ENCODE peak calls at places on chromosomes 12 and 14, in six cellular contexts. One of them, this sample, is unnamed.

GRCh38 chr12:126385785-126386184 is 1320.5 kb downstream of the AACS start:
- DNase-seq in dorsolateral prefrontal cortex: no peak
- DNase-seq in SK-N-SH: no peak
- DNase-seq in GM12878: no peak
- DNase-seq in fibroblast of mammary gland: peak
- DNase-seq in pancreas: peak
- DNase-seq in this sample: no peak

GRCh38 chr12:110668480-110669192 is 20.3 kb downstream of the HVCN1 start:
- DNase-seq in fibroblast of mammary gland: no peak
- DNase-seq in pancreas: no peak
- DNase-seq in GM12878: no peak
- DNase-seq in dorsolateral prefrontal cortex: no peak
- DNase-seq in SK-N-SH: no peak
- DNase-seq in this sample: peak

GRCh38 chr14:55773984-55774581 is 194.1 kb downstream of the KTN1 start:
- DNase-seq in dorsolateral prefrontal cortex: no peak
- DNase-seq in SK-N-SH: no peak
- DNase-seq in GM12878: no peak
- DNase-seq in fibroblast of mammary gland: no peak
- DNase-seq in pancreas: no peak
- DNase-seq in this sample: no peak

GRCh38 chr12:50249464-50250229 is 33.7 kb downstream of the LIMA1 start:
- DNase-seq in GM12878: no peak
- DNase-seq in pancreas: no peak
- DNase-seq in fibroblast of mammary gland: no peak
- DNase-seq in SK-N-SH: no peak
- DNase-seq in dorsolateral prefrontal cortex: no peak
- DNase-seq in this sample: peak

GRCh38 chr12:42732908-42733411 is 143.4 kb upstream of the PRICKLE1 start:
- DNase-seq in GM12878: no peak
- DNase-seq in fibroblast of mammary gland: peak
- DNase-seq in dorsolateral prefrontal cortex: no peak
- DNase-seq in SK-N-SH: no peak
- DNase-seq in pancreas: no peak
- DNase-seq in this sample: no peak

GRCh38 chr12:116547955-116548471 is 11.2 kb upstream of the MAP1LC3B2 start:
- DNase-seq in pancreas: no peak
- DNase-seq in fibroblast of mammary gland: peak
- DNase-seq in SK-N-SH: no peak
- DNase-seq in dorsolateral prefrontal cortex: no peak
- DNase-seq in GM12878: no peak
- DNase-seq in this sample: peak

GRCh38 chr12:24574538-24574937 is 374.4 kb downstream of the BCAT1 start:
- DNase-seq in fibroblast of mammary gland: no peak
- DNase-seq in SK-N-SH: no peak
- DNase-seq in GM12878: no peak
- DNase-seq in dorsolateral prefrontal cortex: no peak
- DNase-seq in pancreas: no peak
- DNase-seq in this sample: no peak

GRCh38 chr14:61460853-61461611 is 139.7 kb downstream of the PRKCH start:
- DNase-seq in pancreas: no peak
- DNase-seq in dorsolateral prefrontal cortex: no peak
- DNase-seq in SK-N-SH: no peak
- DNase-seq in GM12878: no peak
- DNase-seq in fibroblast of mammary gland: peak
- DNase-seq in this sample: no peak

GRCh38 chr12:47854531-47854930 is 34.8 kb upstream of the HDAC7 start:
- DNase-seq in SK-N-SH: no peak
- DNase-seq in GM12878: no peak
- DNase-seq in fibroblast of mammary gland: no peak
- DNase-seq in dorsolateral prefrontal cortex: no peak
- DNase-seq in pancreas: no peak
- DNase-seq in this sample: no peak

GRCh38 chr14:67186369-67186768 is 2.9 kb upstream of the GARIN2 start:
- DNase-seq in GM12878: no peak
- DNase-seq in fibroblast of mammary gland: no peak
- DNase-seq in SK-N-SH: no peak
- DNase-seq in pancreas: no peak
- DNase-seq in dorsolateral prefrontal cortex: no peak
- DNase-seq in this sample: peak

GRCh38 chr12:291153-291723 is 28.6 kb upstream of the SLC6A13 start:
- DNase-seq in pancreas: no peak
- DNase-seq in GM12878: no peak
- DNase-seq in SK-N-SH: no peak
- DNase-seq in dorsolateral prefrontal cortex: no peak
- DNase-seq in fibroblast of mammary gland: no peak
- DNase-seq in this sample: no peak

GRCh38 chr12:130109062-130109945 is 53.0 kb upstream of the FZD10 start:
- DNase-seq in pancreas: no peak
- DNase-seq in SK-N-SH: no peak
- DNase-seq in GM12878: no peak
- DNase-seq in fibroblast of mammary gland: no peak
- DNase-seq in dorsolateral prefrontal cortex: no peak
- DNase-seq in this sample: no peak

GRCh38 chr14:81329640-81330385 is 70.3 kb downstream of the STON2 start:
- DNase-seq in SK-N-SH: no peak
- DNase-seq in dorsolateral prefrontal cortex: no peak
- DNase-seq in fibroblast of mammary gland: no peak
- DNase-seq in pancreas: no peak
- DNase-seq in GM12878: no peak
- DNase-seq in this sample: no peak

GRCh38 chr14:61524211-61524806 is 171.0 kb upstream of the HIF1A start:
- DNase-seq in pancreas: no peak
- DNase-seq in GM12878: no peak
- DNase-seq in dorsolateral prefrontal cortex: no peak
- DNase-seq in SK-N-SH: no peak
- DNase-seq in fibroblast of mammary gland: peak
- DNase-seq in this sample: no peak

GRCh38 chr12:125633686-125634085 is 568.5 kb downstream of the AACS start:
- DNase-seq in dorsolateral prefrontal cortex: no peak
- DNase-seq in fibroblast of mammary gland: no peak
- DNase-seq in pancreas: peak
- DNase-seq in GM12878: no peak
- DNase-seq in SK-N-SH: no peak
- DNase-seq in this sample: no peak

GRCh38 chr14:20866194-20866593 is 25.0 kb upstream of the RNASE3 start:
- DNase-seq in pancreas: no peak
- DNase-seq in SK-N-SH: no peak
- DNase-seq in fibroblast of mammary gland: no peak
- DNase-seq in GM12878: no peak
- DNase-seq in dorsolateral prefrontal cortex: no peak
- DNase-seq in this sample: no peak

DNA sequence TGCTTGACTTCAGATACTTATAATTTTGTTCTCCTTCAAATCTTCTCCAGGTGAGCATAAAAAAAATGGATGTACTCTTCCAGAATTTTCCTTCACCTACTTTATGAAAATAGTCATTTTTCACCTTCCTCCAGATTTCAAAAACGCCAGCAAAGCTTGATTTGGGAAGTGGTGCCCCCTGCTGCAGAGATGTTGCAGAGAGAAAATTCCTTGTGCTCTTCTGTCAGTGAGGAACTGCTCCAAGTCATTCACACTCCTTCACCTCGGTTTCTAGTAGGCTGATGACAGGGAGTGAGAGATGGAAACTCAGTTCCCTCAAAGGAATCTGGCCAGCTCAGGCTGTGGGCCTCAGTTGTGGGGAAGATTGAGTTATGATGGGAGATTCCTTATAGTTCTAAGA is 24.2 kb upstream of the RNASE3 start:
- DNase-seq in pancreas: no peak
- DNase-seq in fibroblast of mammary gland: peak
- DNase-seq in dorsolateral prefrontal cortex: no peak
- DNase-seq in GM12878: no peak
- DNase-seq in SK-N-SH: no peak
- DNase-seq in this sample: peak
- TF ChIP-seq CTCF in pancreas: no peak
- TF ChIP-seq CTCF in fibroblast of mammary gland: peak
- TF ChIP-seq CTCF in dorsolateral prefrontal cortex: peak
- TF ChIP-seq CTCF in GM12878: peak
- TF ChIP-seq CTCF in SK-N-SH: peak
- TF ChIP-seq CTCF in this sample: peak

DNA sequence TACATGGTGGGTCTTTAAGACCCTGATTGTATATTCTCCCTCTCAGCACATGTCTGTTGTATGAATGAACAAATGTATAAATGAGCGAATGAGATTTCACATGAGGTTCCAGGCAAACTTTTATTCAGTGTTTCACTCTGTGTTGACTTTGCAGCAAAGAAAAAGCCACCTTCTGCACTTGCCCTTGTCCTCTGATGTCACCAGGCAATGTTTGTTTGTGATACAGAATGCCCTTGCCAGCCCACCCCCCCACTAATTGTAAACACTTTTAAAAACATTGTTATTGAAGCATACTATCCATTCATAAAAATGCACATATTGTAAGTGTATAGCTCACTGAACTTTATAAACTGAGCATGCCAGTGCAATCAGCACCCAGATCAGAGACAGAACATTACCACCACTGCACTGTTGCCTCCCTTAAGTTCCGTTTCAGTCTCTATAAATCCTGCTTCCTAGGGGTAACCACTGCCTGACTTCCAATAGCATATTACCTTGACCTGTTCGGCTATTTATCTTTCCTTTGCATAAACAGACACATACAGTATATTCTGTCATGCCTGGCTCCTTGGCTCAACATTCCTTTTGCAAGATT is 11.3 kb upstream of the LTA4H start:
- DNase-seq in fibroblast of mammary gland: no peak
- DNase-seq in dorsolateral prefrontal cortex: no peak
- DNase-seq in SK-N-SH: no peak
- DNase-seq in pancreas: no peak
- DNase-seq in GM12878: no peak
- DNase-seq in this sample: no peak
- H3K4me3 ChIP-seq in fibroblast of mammary gland: no peak
- H3K4me3 ChIP-seq in dorsolateral prefrontal cortex: no peak
- H3K4me3 ChIP-seq in SK-N-SH: no peak
- H3K4me3 ChIP-seq in pancreas: no peak
- H3K4me3 ChIP-seq in GM12878: peak
- H3K4me3 ChIP-seq in this sample: no peak

GRCh38 chr14:29168149-29168548 is 401.6 kb downstream of the FOXG1 start:
- DNase-seq in SK-N-SH: peak
- DNase-seq in fibroblast of mammary gland: no peak
- DNase-seq in pancreas: no peak
- DNase-seq in dorsolateral prefrontal cortex: no peak
- DNase-seq in GM12878: no peak
- DNase-seq in this sample: no peak
- TF ChIP-seq CTCF in SK-N-SH: no peak
- TF ChIP-seq CTCF in fibroblast of mammary gland: no peak
- TF ChIP-seq CTCF in pancreas: no peak
- TF ChIP-seq CTCF in dorsolateral prefrontal cortex: no peak
- TF ChIP-seq CTCF in GM12878: no peak
- TF ChIP-seq CTCF in this sample: peak

GRCh38 chr14:36340276-36340890 is 19.9 kb upstream of the MBIP start:
- DNase-seq in GM12878: no peak
- DNase-seq in fibroblast of mammary gland: no peak
- DNase-seq in SK-N-SH: no peak
- DNase-seq in pancreas: no peak
- DNase-seq in dorsolateral prefrontal cortex: no peak
- DNase-seq in this sample: no peak

GRCh38 chr14:36344211-36344610 is 23.8 kb upstream of the MBIP start:
- DNase-seq in GM12878: no peak
- DNase-seq in fibroblast of mammary gland: no peak
- DNase-seq in SK-N-SH: no peak
- DNase-seq in pancreas: no peak
- DNase-seq in dorsolateral prefrontal cortex: no peak
- DNase-seq in this sample: no peak

DNA sequence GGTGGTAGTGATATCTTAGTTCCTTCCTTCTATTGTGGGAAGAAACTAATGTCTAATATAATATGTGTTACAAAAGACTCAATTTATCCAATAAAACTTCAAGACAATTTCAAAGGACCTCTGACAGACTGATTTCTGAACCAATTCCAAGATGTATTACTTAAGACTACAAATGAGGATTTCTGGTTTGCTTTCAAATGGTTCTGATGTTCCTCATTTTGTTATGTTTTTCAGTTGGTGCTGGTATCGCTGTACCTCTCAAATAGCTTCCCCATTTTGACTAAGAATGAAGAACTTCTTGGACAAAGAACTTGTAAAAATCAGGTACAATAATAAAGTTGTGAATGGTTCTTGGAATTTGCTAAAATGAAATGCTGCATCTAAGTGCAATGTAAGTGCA is 19.4 kb upstream of the MBIP start:
- DNase-seq in fibroblast of mammary gland: no peak
- DNase-seq in pancreas: no peak
- DNase-seq in dorsolateral prefrontal cortex: no peak
- DNase-seq in SK-N-SH: no peak
- DNase-seq in GM12878: no peak
- DNase-seq in this sample: no peak
- H3K4me3 ChIP-seq in fibroblast of mammary gland: no peak
- H3K4me3 ChIP-seq in pancreas: no peak
- H3K4me3 ChIP-seq in dorsolateral prefrontal cortex: no peak
- H3K4me3 ChIP-seq in SK-N-SH: no peak
- H3K4me3 ChIP-seq in GM12878: no peak
- H3K4me3 ChIP-seq in this sample: no peak